ENCODE peak calls at places on chromosome 1, in ten cellular contexts. E, M, U, C, H, A, G, O, I and V are unnamed samples.

GRCh38 chr1:11617314-11617713 is 36.9 kb downstream of the FBXO2 start:
- DNase-seq in I (no peak), C (no peak), A (no peak), U (no peak), E (no peak), G (no peak), M (peak), H (no peak), O (no peak), V (no peak)

GRCh38 chr1:209937996-209938959 is at the start of gene SYT14:
- DNase-seq in A (no peak), I (peak), C (no peak), O (no peak), E (no peak), H (peak), U (no peak), G (peak), M (no peak), V (no peak)

GRCh38 chr1:34164510-34165381 is at the start of gene CSMD2:
- DNase-seq in E (no peak), I (peak), M (no peak), U (no peak), A (no peak), H (peak), C (no peak), O (peak), G (no peak), V (no peak)

GRCh38 chr1:167186198-167186750 is 34.4 kb upstream of the POU2F1 start:
- DNase-seq in E (no peak), U (no peak), M (no peak), I (no peak), A (no peak), C (no peak), O (no peak), H (no peak), G (no peak), V (no peak)

GRCh38 chr1:204544321-204544720 is 28.1 kb downstream of the MDM4 start:
- DNase-seq in G (no peak), A (no peak), C (no peak), H (peak), U (no peak), O (no peak), M (no peak), E (no peak), I (no peak), V (no peak)

GRCh38 chr1:6359568-6360496 is 33.7 kb downstream of the ACOT7 start:
- DNase-seq in C (peak), E (peak), U (no peak), O (peak), I (no peak), A (no peak), M (peak), G (no peak), H (peak), V (peak)

GRCh38 chr1:235649722-235650163 is at the start of gene GNG4:
- DNase-seq in O (no peak), M (peak), E (peak), C (no peak), I (peak), A (no peak), U (no peak), G (peak), H (no peak), V (peak)

GRCh38 chr1:44089371-44090070 is 29.1 kb upstream of the KLF17 start:
- DNase-seq in H (peak), I (no peak), C (no peak), A (no peak), U (no peak), G (no peak), E (no peak), M (no peak), O (no peak), V (no peak)

GRCh38 chr1:6358144-6358624 is 35.4 kb downstream of the ACOT7 start:
- DNase-seq in U (no peak), E (no peak), G (no peak), C (no peak), A (peak), I (no peak), M (no peak), H (peak), O (no peak), V (no peak)

GRCh38 chr1:10968411-10968826 is 44.0 kb upstream of the TARDBP start:
- DNase-seq in O (no peak), G (no peak), A (no peak), M (no peak), E (no peak), H (no peak), I (peak), C (peak), U (no peak), V (no peak)

GRCh38 chr1:162193201-162193600 is 123.7 kb downstream of the NOS1AP start:
- DNase-seq in G (no peak), O (no peak), C (no peak), A (no peak), M (no peak), H (no peak), I (no peak), U (no peak), E (no peak), V (no peak)

GRCh38 chr1:82269466-82269865 is 468.7 kb downstream of the ADGRL2 start:
- DNase-seq in H (peak), I (no peak), G (no peak), U (no peak), A (peak), C (no peak), O (no peak), E (no peak), M (no peak), V (no peak)

GRCh38 chr1:84539972-84540371 is 33.6 kb upstream of the GNG5 start:
- DNase-seq in E (no peak), I (no peak), M (no peak), A (no peak), H (peak), C (no peak), O (no peak), G (no peak), U (no peak), V (no peak)

GRCh38 chr1:206551985-206552325 is 44.6 kb downstream of the RASSF5 start:
- DNase-seq in I (no peak), O (no peak), U (peak), G (no peak), E (peak), M (no peak), C (no peak), H (no peak), A (no peak), V (peak)

GRCh38 chr1:32414186-32414886 is 20.1 kb upstream of the BSDC1 start:
- DNase-seq in H (no peak), I (no peak), M (no peak), A (no peak), U (no peak), C (no peak), E (no peak), G (no peak), O (no peak), V (no peak)

GRCh38 chr1:37892151-37893047 is 33.0 kb upstream of the MTF1 start:
- DNase-seq in A (no peak), O (no peak), M (no peak), C (peak), U (no peak), I (no peak), G (no peak), H (no peak), E (no peak), V (no peak)

GRCh38 chr1:107669996-107670395 is 295.0 kb downstream of the VAV3 start:
- DNase-seq in O (no peak), U (no peak), H (peak), C (no peak), I (peak), M (peak), G (no peak), E (no peak), A (no peak), V (no peak)

GRCh38 chr1:182281541-182281940 is 110.0 kb downstream of the GLUL start:
- DNase-seq in M (no peak), G (no peak), E (no peak), I (no peak), C (no peak), A (no peak), H (no peak), O (no peak), U (no peak), V (no peak)